ENCODE peak calls at places on chromosomes 7 and 10, in four cellular contexts. A is OCI-LY7, Y is AG10803, N is astrocyte of the spinal cord. E is an unnamed sample.
A peak's percentile ranks its signal among the peaks of the same experiment; 100 is the strongest.

GRCh38 chr10:70503776-70504175 is 25.2 kb downstream of the PALD1 start:
- DNase-seq in N (no peak), A (peak; percentile 73), Y (no peak), E (no peak)

GRCh38 chr10:58868736-58869435 is 307.6 kb upstream of the PHYHIPL start:
- DNase-seq in Y (peak; percentile 36), N (no peak), A (no peak), E (peak; percentile 61)

GRCh38 chr7:50266893-50267386 is 37.6 kb upstream of the IKZF1 start:
- DNase-seq in N (no peak), Y (no peak), A (peak; percentile 76), E (no peak)

GRCh38 chr7:149561072-149561471 is 63.5 kb upstream of the ZNF746 start:
- DNase-seq in Y (peak; percentile 33), N (no peak), A (no peak), E (no peak)

GRCh38 chr10:92761576-92761975 is 71.8 kb downstream of the HHEX start:
- DNase-seq in Y (peak; percentile 11), N (no peak), A (no peak), E (peak; percentile 5)

GRCh38 chr10:73553316-73553715 is 37.8 kb downstream of the USP54 start:
- DNase-seq in Y (no peak), N (no peak), A (no peak), E (no peak)

GRCh38 chr7:52842192-52842900 is 193.1 kb upstream of the POM121L12 start:
- DNase-seq in A (no peak), N (no peak), Y (no peak), E (no peak)

GRCh38 chr10:112980908-112981307 is 30.9 kb downstream of the TCF7L2 start:
- DNase-seq in A (no peak), Y (no peak), N (no peak), E (no peak)

GRCh38 chr10:88027570-88027969 is 164.1 kb downstream of the PTEN start:
- DNase-seq in Y (no peak), N (no peak), A (peak; percentile 61), E (no peak)

GRCh38 chr7:138008588-138009349 is 6.9 kb upstream of the CREB3L2 start:
- DNase-seq in Y (peak; percentile 65), N (peak; percentile 75), A (peak; percentile 77), E (peak; percentile 76)

GRCh38 chr7:125773113-125773800 is 843.6 kb upstream of the POT1 start:
- DNase-seq in A (no peak), N (no peak), Y (no peak), E (no peak)

GRCh38 chr7:128352138-128352537 is 8.4 kb upstream of the RBM28 start:
- DNase-seq in Y (peak; percentile 14), N (peak; percentile 28), A (no peak), E (peak; percentile 19)

GRCh38 chr10:103645141-103646054 is 151.9 kb downstream of the NEURL1 start:
- DNase-seq in Y (peak; percentile 99), A (no peak), N (peak; percentile 86), E (peak; percentile 99)

GRCh38 chr7:22350466-22351328 is 6.3 kb downstream of the RAPGEF5 start:
- DNase-seq in Y (peak; percentile 50), N (peak; percentile 13), A (peak; percentile 31), E (no peak)

GRCh38 chr7:55775051-55775420 is 87.5 kb downstream of the SEPTIN14 start:
- DNase-seq in N (no peak), A (no peak), Y (no peak), E (no peak)
- H3K4me3 ChIP-seq in N (no peak overlapping the region), A (no peak overlapping the region), Y (no peak overlapping the region), E (no peak overlapping the region)

DNA sequence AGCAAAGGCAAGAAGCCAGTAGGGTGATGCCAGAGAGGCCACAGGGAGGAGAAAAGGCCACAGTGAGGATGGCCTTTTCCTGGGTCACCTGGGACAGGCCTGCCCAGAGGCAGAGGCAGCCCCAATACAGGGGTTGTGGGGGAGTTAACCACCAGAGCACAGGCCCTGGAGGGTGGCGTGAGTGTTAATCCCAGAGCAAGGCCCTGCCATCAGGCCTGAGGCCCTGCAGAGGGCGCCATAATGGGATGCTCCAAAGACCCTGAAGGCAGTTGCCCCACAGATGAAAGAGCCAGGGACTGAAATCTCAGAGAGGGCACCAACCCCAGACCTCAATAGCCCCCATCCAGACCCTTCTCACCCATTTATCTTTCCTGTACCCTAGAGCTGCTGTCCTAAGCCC is 23.9 kb downstream of the SLC13A4 start:
- DNase-seq in Y (no peak), N (no peak), A (peak; percentile 22), E (no peak)
- TF ChIP-seq CTCF in Y (no peak), N (peak; percentile 29), A (peak; percentile 71), E (peak; percentile 36)

DNA sequence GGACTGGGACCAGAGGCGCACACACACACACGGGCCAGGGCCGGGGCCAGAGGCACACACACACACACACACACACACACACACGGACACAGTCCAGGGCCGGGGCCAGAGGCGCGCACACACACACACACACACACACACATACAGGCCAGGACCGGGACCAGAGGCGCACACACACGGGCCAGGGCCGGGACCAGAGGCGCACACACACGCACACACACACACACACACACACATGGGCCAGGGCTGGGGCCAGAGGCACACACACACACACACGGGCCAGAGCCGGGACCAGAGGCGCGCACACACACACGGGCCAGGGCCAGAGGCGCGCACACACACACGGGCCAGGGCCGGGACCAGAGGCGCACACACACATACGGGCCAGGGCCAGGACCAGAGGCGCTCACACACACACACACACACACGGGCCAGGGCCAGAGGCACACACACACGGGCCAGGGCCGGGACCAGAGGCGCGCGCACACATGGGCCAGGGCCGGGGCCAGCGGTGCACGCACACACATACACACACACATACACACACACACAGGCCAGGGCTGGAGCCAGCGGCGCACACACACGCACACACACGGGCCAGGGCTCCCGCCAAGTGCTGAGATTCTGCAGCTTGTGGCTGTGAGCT is 268.8 kb downstream of the ELFN1 start:
- DNase-seq in Y (no peak), A (no peak), N (no peak), E (peak; percentile 29)
- H3K4me3 ChIP-seq in Y (no peak overlapping the region), A (no peak overlapping the region), N (no peak overlapping the region), E (peak overlapping the region; percentile 32)

GRCh38 chr7:19122018-19122588 is 4.7 kb upstream of the TWIST1 start:
- DNase-seq in N (peak; percentile 76), Y (peak; percentile 73), A (peak; percentile 1), E (peak; percentile 78)
- TF ChIP-seq CTCF in N (peak; percentile 83), Y (peak; percentile 96), A (peak; percentile 78), E (peak; percentile 94)

E was measured in fibroblast of mammary gland.